ENCODE peak calls at places on chromosomes 5 and 9, in ten cellular contexts. N is astrocyte, G is activated T-cell treated with anti-CD3 and anti-CD28 coated beads for 24 hours, L is amygdala, T is cerebellum, P is AG04449, E is GM19239, B is GM10248, F is Daoy, R is HFFc6. W is an unnamed sample.

GRCh38 chr9:71767421-71768321 is 642 bp downstream of the CEMIP2 start:
- DNase-seq in P (no peak), T (peak; percentile 24), E (no peak), F (peak; percentile 34), G (no peak), B (no peak), L (peak; percentile 44), R (no peak), N (no peak), W (no peak)

GRCh38 chr9:125989524-125990180 is 242.5 kb downstream of the PBX3 start:
- DNase-seq in B (no peak), R (no peak), F (no peak), P (no peak), L (no peak), E (no peak), T (no peak), N (no peak), G (no peak), W (no peak)

GRCh38 chr9:121261107-121261460 is 6.9 kb upstream of the GSN start:
- DNase-seq in T (no peak), F (peak; percentile 77), E (no peak), N (no peak), B (no peak), L (peak; percentile 72), G (no peak), P (no peak), R (no peak), W (no peak)

GRCh38 chr5:92899611-92900010 is 681.4 kb downstream of the NR2F1-AS1 start:
- DNase-seq in R (no peak), B (no peak), P (no peak), G (no peak), E (no peak), T (no peak), N (no peak), F (no peak), L (no peak), W (no peak)

GRCh38 chr9:84145031-84145430 is 164.4 kb downstream of the RMI1 start:
- DNase-seq in G (no peak), B (no peak), R (no peak), T (no peak), L (no peak), F (no peak), E (no peak), P (no peak), N (no peak), W (no peak)

GRCh38 chr5:107372723-107373487 is 297.8 kb downstream of the EFNA5 start:
- DNase-seq in T (peak; percentile 35), P (no peak), L (no peak), E (no peak), G (no peak), B (no peak), R (no peak), F (no peak), N (no peak), W (no peak)

GRCh38 chr9:111237447-111237846 is 92.6 kb downstream of the OR2K2 start:
- DNase-seq in R (no peak), F (no peak), N (no peak), B (no peak), E (no peak), P (no peak), L (no peak), G (no peak), T (no peak), W (no peak)

GRCh38 chr5:178339272-178339671 is 106.7 kb upstream of the PHYKPL start:
- DNase-seq in F (no peak), B (no peak), R (no peak), P (no peak), G (no peak), E (no peak), L (no peak), T (no peak), N (no peak), W (no peak)

GRCh38 chr5:95915999-95916686 is 45.5 kb downstream of the ELL2 start:
- DNase-seq in E (no peak), T (no peak), F (no peak), N (no peak), B (no peak), G (no peak), P (no peak), L (no peak), R (no peak), W (no peak)

GRCh38 chr9:135887021-135887507 is 20.3 kb downstream of the CAMSAP1 start:
- DNase-seq in G (no peak), L (peak; percentile 40), N (no peak), B (no peak), T (peak; percentile 53), P (no peak), R (no peak), F (no peak), E (no peak), W (no peak)

GRCh38 chr9:133226219-133227171 is 17.4 kb upstream of the OBP2B start:
- DNase-seq in N (no peak), T (no peak), L (no peak), B (no peak), R (no peak), F (no peak), P (no peak), G (no peak), E (no peak), W (no peak)

GRCh38 chr9:124357591-124358361 is 57.5 kb downstream of the PSMB7 start:
- DNase-seq in E (no peak), P (no peak), R (no peak), B (no peak), T (no peak), G (no peak), F (no peak), L (no peak), N (no peak), W (no peak)

GRCh38 chr5:148556835-148557234 is 97.5 kb downstream of the HTR4 start:
- DNase-seq in L (no peak), N (no peak), F (no peak), P (no peak), T (no peak), R (no peak), E (no peak), G (no peak), B (no peak), W (no peak)

GRCh38 chr9:27714388-27714787 is 141.1 kb upstream of the C9orf72 start:
- DNase-seq in P (no peak), L (no peak), N (no peak), E (no peak), G (no peak), B (no peak), T (peak; percentile 77), R (no peak), F (no peak), W (no peak)

GRCh38 chr5:133203317-133204305 is 151.8 kb downstream of the HSPA4 start:
- DNase-seq in F (no peak), G (no peak), T (no peak), P (no peak), B (no peak), E (no peak), L (no peak), N (peak; percentile 20), R (no peak), W (no peak)

GRCh38 chr5:16806691-16807433 is 129.2 kb downstream of the MYO10 start:
- DNase-seq in R (no peak), F (no peak), G (no peak), P (no peak), E (no peak), B (no peak), T (no peak), L (no peak), N (peak; percentile 45), W (no peak)

GRCh38 chr5:176658817-176659216 is 11.5 kb downstream of the TSPAN17 start:
- DNase-seq in T (no peak), B (no peak), F (peak; percentile 78), G (no peak), N (no peak), P (no peak), E (peak; percentile 27), L (no peak), R (no peak), W (no peak)

GRCh38 chr9:89461302-89461701 is 36.6 kb downstream of the SEMA4D start:
- DNase-seq in F (peak; percentile 91), R (no peak), T (no peak), P (peak; percentile 5), G (peak; percentile 56), L (no peak), N (peak; percentile 84), B (no peak), E (no peak), W (no peak)

GRCh38 chr5:135094339-135095051 is 60.5 kb upstream of the PITX1 start:
- DNase-seq in B (no peak), T (no peak), P (no peak), F (no peak), L (no peak), E (no peak), G (no peak), R (no peak), N (no peak), W (no peak)

GRCh38 chr9:69104830-69105527 is 69.1 kb upstream of the TJP2 start:
- DNase-seq in N (no peak), P (no peak), F (no peak), E (no peak), L (no peak), B (no peak), G (no peak), R (no peak), T (no peak), W (no peak)

GRCh38 chr9:77805810-77806209 is 157.7 kb upstream of the GNA14 start:
- DNase-seq in P (no peak), N (no peak), G (no peak), L (no peak), F (no peak), E (no peak), T (no peak), R (no peak), B (no peak), W (no peak)

GRCh38 chr5:53819482-53819881 is 259.0 kb downstream of the NDUFS4 start:
- DNase-seq in N (no peak), P (no peak), R (no peak), B (no peak), F (no peak), L (no peak), T (no peak), G (no peak), E (no peak), W (no peak)

GRCh38 chr5:42621242-42621641 is 135.4 kb upstream of the CCDC152 start:
- DNase-seq in R (no peak), P (no peak), E (no peak), L (no peak), F (no peak), G (no peak), T (no peak), B (no peak), N (no peak), W (no peak)

GRCh38 chr5:154196955-154197652 is 6.6 kb downstream of the GALNT10 start:
- DNase-seq in R (peak; percentile 38), E (no peak), L (peak; percentile 10), F (peak; percentile 49), B (no peak), N (peak; percentile 77), G (no peak), T (no peak), P (no peak), W (no peak)